ENCODE peak calls at places on chromosome 19, in five cellular contexts. D is neural progenitor cell, A is A549, B is gastrocnemius medialis, T is fibroblast of lung. U is an unnamed sample.

GRCh38 chr19:5823579-5824281 is 15.8 kb downstream of the FUT6 start:
- DNase-seq in D (no peak), B (no peak), T (no peak), A (peak; percentile 53), U (peak; percentile 69)

GRCh38 chr19:18763674-18764590 is 27.2 kb downstream of the COMP start:
- DNase-seq in D (no peak), B (peak; percentile 48), T (no peak), A (no peak), U (peak; percentile 86)

GRCh38 chr19:10478476-10478875 is 24.7 kb downstream of the KEAP1 start:
- DNase-seq in A (no peak), B (no peak), D (no peak), T (peak; percentile 13), U (no peak)

GRCh38 chr19:4115050-4115817 is 8.7 kb downstream of the MAP2K2 start:
- DNase-seq in B (no peak), D (no peak), A (no peak), T (no peak), U (no peak)

GRCh38 chr19:2546128-2547032 is 70.5 kb downstream of the GADD45B start:
- DNase-seq in A (no peak), B (peak; percentile 78), T (peak; percentile 38), D (peak; percentile 90), U (no peak)

GRCh38 chr19:12052057-12052570 is 647 bp downstream of the ZNF878 start:
- DNase-seq in B (no peak), T (no peak), D (no peak), A (no peak), U (no peak)

GRCh38 chr19:47296036-47296435 is 13.6 kb upstream of the C5AR1 start:
- DNase-seq in B (peak; percentile 40), T (peak; percentile 80), A (peak; percentile 88), D (peak; percentile 95), U (peak; percentile 88)

GRCh38 chr19:43152217-43152616 is 34.1 kb downstream of the PSG5 start:
- DNase-seq in A (no peak), T (no peak), D (no peak), B (no peak), U (no peak)

GRCh38 chr19:18319591-18320135 is 3.2 kb downstream of the LSM4 start:
- DNase-seq in D (no peak), T (no peak), A (no peak), B (no peak), U (no peak)

GRCh38 chr19:12314553-12314952 is 18.9 kb downstream of the ZNF563 start:
- DNase-seq in A (no peak), D (no peak), T (no peak), B (no peak), U (no peak)

GRCh38 chr19:19111138-19111835 is 27.0 kb downstream of the TMEM161A start:
- DNase-seq in T (no peak), D (no peak), B (no peak), A (no peak), U (no peak)

GRCh38 chr19:4234142-4234861 is 5.0 kb downstream of the EBI3 start:
- DNase-seq in A (no peak), T (no peak), B (no peak), D (no peak), U (no peak)

GRCh38 chr19:4866595-4867424 is 657 bp downstream of the PLIN3 start:
- DNase-seq in A (peak; percentile 35), B (no peak), T (peak; percentile 44), D (peak; percentile 80), U (no peak)

GRCh38 chr19:28838909-28839308 is 374.0 kb downstream of the UQCRFS1 start:
- DNase-seq in D (no peak), A (no peak), T (no peak), B (no peak), U (no peak)

GRCh38 chr19:55013596-55013995 is 24.5 kb downstream of the GP6 start:
- DNase-seq in A (no peak), D (no peak), B (no peak), T (no peak), U (no peak)

GRCh38 chr19:2524840-2525723 is 49.2 kb downstream of the GADD45B start:
- DNase-seq in D (no peak), B (no peak), A (peak; percentile 74), T (peak; percentile 43), U (peak; percentile 45)

GRCh38 chr19:2550431-2551171 is 74.7 kb downstream of the GADD45B start:
- DNase-seq in B (peak; percentile 72), D (no peak), A (no peak), T (no peak), U (peak; percentile 36)

GRCh38 chr19:45931055-45931454 is 16.5 kb upstream of the NANOS2 start:
- DNase-seq in T (no peak), D (no peak), B (no peak), A (no peak), U (no peak)

GRCh38 chr19:11849264-11849615 is 714 bp downstream of the ZNF439 start:
- DNase-seq in D (no peak), T (peak; percentile 9), B (no peak), A (no peak), U (no peak)

GRCh38 chr19:13355356-13355755 is 150.9 kb downstream of the CACNA1A start:
- DNase-seq in A (no peak), T (no peak), D (no peak), B (no peak), U (no peak)

GRCh38 chr19:37361994-37362393 is 8.9 kb upstream of the ZNF527 start:
- DNase-seq in T (no peak), B (no peak), D (no peak), A (no peak), U (no peak)

GRCh38 chr19:3175761-3176714 is 2.5 kb upstream of the S1PR4 start:
- DNase-seq in A (no peak), B (no peak), D (no peak), T (peak; percentile 39), U (no peak)

GRCh38 chr19:15113245-15114152 is 6.3 kb downstream of the SYDE1 start:
- DNase-seq in T (no peak), B (no peak), A (no peak), D (no peak), U (no peak)

GRCh38 chr19:15114153-15114540 is 6.9 kb downstream of the SYDE1 start:
- DNase-seq in B (no peak), D (no peak), A (no peak), T (peak; percentile 55), U (no peak)

GRCh38 chr19:15111758-15112157 is 4.6 kb downstream of the SYDE1 start:
- DNase-seq in D (no peak), A (no peak), T (no peak), B (no peak), U (no peak)

GRCh38 chr19:15110418-15110815 is 3.2 kb downstream of the SYDE1 start:
- DNase-seq in B (no peak), T (no peak), A (no peak), D (no peak), U (no peak)

DNA sequence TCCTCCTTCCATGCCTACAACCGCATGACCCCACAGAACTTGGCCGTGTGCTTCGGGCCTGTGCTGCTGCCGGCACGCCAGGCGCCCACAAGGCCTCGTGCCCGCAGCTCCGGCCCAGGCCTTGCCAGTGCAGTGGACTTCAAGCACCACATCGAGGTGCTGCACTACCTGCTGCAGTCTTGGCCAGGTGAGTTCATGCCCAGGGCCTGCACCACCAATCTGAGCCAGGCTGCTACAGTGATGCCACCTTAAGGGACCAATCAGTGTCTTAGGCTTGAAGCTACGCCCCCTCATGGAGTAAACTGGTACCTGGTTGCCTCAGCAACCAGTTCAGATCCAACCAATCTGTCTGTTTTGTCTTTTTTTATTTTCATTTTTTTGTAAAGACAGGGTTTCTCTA is 5.2 kb downstream of the SYDE1 start:
- DNase-seq in T (no peak), D (no peak), B (no peak), A (no peak), U (no peak)
- TF ChIP-seq CTCF in T (no peak), D (no peak), B (no peak), A (no peak), U (no peak)

DNA sequence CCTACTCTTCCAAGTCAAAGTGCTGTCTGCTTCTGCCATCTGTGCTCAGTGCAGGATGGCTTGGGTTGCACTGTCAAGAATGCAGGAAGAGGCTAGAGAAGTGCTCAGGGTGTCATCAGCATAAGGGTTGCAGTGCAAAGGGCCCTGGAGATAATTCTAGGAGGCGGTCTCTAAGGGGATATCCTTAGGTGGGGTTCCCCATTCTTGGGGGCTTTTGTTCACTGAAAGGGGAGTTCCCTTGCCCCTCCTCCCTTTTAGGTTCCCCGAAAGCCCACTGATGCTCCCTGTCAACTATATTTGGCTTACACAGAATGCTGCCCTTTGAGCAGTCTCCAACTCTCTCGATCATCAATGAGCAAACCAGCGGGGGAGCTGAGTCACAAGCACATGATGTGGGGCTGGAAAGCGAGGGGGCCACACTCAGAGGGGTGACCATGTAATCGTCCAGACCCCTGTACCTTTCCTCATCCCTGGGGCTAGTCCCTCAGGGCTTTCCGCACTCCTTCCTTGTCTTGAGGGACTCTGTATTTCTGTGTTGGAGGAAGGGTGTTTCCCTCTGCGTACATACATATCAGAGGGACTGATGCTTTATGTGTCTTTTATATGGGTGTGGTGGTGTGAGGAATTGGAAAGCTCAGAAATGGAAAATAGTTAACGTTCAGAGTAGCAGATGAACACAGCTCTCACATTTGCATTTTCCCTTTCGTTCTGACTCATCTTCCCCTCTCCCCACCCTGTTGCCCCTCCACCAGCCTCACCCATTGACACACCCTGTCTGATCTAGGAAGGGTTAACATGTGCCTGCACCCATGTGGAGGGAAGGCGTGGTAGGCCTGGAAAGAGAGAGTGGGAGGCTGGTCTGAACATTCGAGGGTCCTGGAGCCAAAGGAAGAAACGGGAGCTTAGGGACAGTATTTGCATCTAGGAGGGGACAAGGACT is 6.7 kb downstream of the ZBTB32 start:
- DNase-seq in B (no peak), T (no peak), A (no peak), D (no peak), U (no peak)
- H3K4me1 ChIP-seq in B (peaks cover 9% of the 10 kb centered on the region), T (peaks cover 1% of the 10 kb centered on the region), A (peaks cover 10% of the 10 kb centered on the region), D (peaks cover 15% of the 10 kb centered on the region), U (no peaks in the 10 kb centered on the region)

DNA sequence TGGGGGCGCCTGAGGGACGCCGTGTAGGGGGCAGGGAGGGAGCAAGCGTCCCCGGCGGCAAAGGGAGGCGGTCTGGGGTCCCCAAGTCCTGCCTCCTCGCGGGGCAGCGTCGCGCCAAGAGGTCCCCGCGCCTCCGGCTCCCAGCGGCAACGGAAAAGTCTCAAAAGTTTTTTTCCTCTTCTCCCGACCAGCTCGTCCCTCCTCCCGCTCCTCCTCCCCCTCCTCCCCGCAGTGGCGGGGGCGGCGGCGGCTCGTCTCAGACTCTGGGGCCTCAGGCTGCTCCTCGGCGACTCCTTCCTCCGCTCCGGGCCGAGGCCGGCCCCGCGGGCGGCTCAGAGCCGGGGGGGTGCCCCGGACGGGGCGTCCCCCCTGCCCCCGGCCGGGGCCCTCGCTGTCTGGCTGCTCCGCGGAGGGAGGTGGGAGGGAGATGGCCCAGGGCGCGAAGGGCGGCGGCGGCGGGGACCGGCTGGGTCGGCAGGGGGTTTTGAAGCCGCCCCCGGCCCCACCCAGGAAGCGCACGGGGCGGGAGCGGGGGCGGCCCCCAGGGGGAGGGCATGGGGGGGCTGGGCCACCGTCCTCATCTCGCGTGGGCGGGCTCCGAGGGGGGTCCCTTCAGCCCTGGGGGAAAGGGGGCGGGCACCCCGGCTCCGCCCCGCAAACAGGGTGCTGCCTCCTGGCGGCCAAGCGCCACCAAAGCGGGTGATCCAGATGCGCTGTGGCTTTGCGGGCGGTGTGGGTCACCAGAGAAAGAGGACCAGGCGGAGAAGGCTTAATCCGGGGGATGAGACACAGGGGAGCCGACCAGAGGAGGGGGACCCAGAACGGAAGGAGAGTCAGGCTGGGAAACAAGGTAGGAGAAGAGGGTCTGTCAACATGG is at the start of gene TGFB1:
- DNase-seq in A (peak; percentile 100), B (peak; percentile 63), D (peak; percentile 85), T (peak; percentile 86), U (peak; percentile 79)
- TF ChIP-seq CTCF in A (peak; percentile 99), B (peak; percentile 75), D (peak; percentile 85), T (peak; percentile 80), U (peak; percentile 77)

DNA sequence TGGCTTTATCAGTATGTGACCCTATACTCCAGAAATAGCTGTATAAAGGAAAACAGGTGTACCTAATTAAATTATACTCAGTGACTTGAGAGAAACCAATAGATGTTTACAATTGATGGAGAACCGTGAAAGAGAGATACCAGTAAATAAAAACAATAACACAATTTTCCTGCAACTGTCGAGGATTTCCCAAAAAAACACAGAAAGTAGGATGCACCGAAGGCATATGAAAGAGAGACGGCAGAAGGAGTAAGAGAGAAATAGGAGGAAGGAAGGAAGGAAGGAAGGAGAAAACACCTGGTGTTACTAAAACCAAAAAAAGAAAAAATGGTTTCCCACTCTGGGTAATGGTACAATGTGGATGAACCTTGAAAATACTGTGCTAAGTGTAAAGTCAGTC is 6.8 kb upstream of the ZNF229 start:
- DNase-seq in A (no peak), T (no peak), D (no peak), B (no peak), U (no peak)
- H3K4me1 ChIP-seq in A (no peaks in the 10 kb centered on the region), T (no peaks in the 10 kb centered on the region), D (no peaks in the 10 kb centered on the region), B (no peaks in the 10 kb centered on the region), U (no peaks in the 10 kb centered on the region)